ENCODE peak calls at places on chromosomes 2 and 18, in nine cellular contexts. W is H9; K is AG04450; B is heart left ventricle; X is MM.1S; U is uterus; Z is CD8-positive, alpha-beta T cell; J is HepG2; T is upper lobe of right lung. P is an unnamed sample.

GRCh38 chr2:176534798-176535479 is 265.7 kb downstream of the MTX2 start:
- DNase-seq in W (no peak), K (no peak), B (no peak), X (no peak), U (no peak), Z (no peak), J (no peak), T (no peak), P (no peak)

GRCh38 chr18:2050016-2050415 is 521.3 kb downstream of the METTL4 start:
- DNase-seq in W (no peak), K (no peak), B (no peak), X (no peak), U (no peak), Z (no peak), J (no peak), T (no peak), P (no peak)

GRCh38 chr18:10591891-10592290 is 66.1 kb downstream of the NAPG start:
- DNase-seq in W (no peak), K (no peak), B (no peak), X (no peak), U (no peak), Z (no peak), J (no peak), T (no peak), P (no peak)

GRCh38 chr2:119248311-119248710 is 24.7 kb downstream of the STEAP3 start:
- DNase-seq in W (no peak), K (peak; percentile 60), B (no peak), X (no peak), U (no peak), Z (no peak), J (no peak), T (peak; percentile 62), P (peak; percentile 32)

GRCh38 chr2:189157431-189157830 is 22.1 kb downstream of the COL5A2 start:
- DNase-seq in W (no peak), K (no peak), B (no peak), X (no peak), U (no peak), Z (no peak), J (no peak), T (no peak), P (no peak)

GRCh38 chr2:6626406-6627012 is 239.2 kb downstream of the CMPK2 start:
- DNase-seq in W (no peak), K (peak; percentile 20), B (no peak), X (no peak), U (no peak), Z (no peak), J (no peak), T (no peak), P (no peak)

GRCh38 chr2:109348645-109349554 is 219.9 kb downstream of the SH3RF3 start:
- DNase-seq in W (no peak), K (no peak), B (no peak), X (peak; percentile 81), U (no peak), Z (peak; percentile 59), J (no peak), T (no peak), P (no peak)

GRCh38 chr2:10868465-10869314 is 43.0 kb upstream of the KCNF1 start:
- DNase-seq in W (no peak), K (peak; percentile 8), B (peak; percentile 67), X (no peak), U (no peak), Z (no peak), J (no peak), T (no peak), P (no peak)

GRCh38 chr2:236180501-236180816 is 12.3 kb upstream of the GBX2 start:
- DNase-seq in W (no peak), K (no peak), B (no peak), X (no peak), U (no peak), Z (no peak), J (no peak), T (no peak), P (no peak)

GRCh38 chr2:236179653-236180500 is 11.7 kb upstream of the GBX2 start:
- DNase-seq in W (no peak), K (no peak), B (no peak), X (no peak), U (no peak), Z (no peak), J (no peak), T (peak; percentile 47), P (no peak)

GRCh38 chr2:236177967-236178909 is 10.1 kb upstream of the GBX2 start:
- DNase-seq in W (peak; percentile 85), K (no peak), B (peak; percentile 45), X (peak; percentile 8), U (no peak), Z (peak; percentile 18), J (peak; percentile 54), T (peak; percentile 78), P (peak; percentile 45)

GRCh38 chr2:236178921-236179652 is 10.9 kb upstream of the GBX2 start:
- DNase-seq in W (peak; percentile 57), K (no peak), B (no peak), X (no peak), U (no peak), Z (no peak), J (no peak), T (no peak), P (no peak)

DNA sequence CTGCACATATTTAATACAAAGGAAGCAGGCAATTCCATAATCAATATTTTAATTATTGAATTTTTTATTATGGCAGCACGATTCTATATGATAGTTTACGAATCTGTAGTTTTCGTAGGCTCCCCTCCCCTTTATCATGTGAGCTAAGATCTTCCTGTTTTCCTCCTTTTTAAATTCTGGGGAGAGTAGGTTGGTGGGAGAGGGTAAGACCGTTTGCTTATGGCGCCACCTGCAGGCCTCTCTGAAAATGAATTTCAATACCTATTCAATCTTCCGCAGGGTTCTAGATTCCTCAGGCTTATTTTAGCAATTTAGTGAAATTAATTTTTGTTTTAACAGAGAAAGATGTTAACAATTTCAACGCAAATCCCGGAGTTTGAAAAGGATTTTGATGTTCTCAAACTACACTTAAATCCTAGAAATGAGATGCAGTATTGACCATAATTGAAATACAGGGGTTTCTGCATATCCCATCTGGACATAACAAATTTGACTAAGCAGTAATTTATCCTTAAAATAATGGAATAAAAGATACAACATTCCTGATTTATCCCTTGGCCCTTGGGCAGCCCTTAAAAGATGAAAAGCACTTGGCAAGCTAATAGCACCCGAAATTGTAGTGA is 12.8 kb upstream of the GBX2 start:
- DNase-seq in W (peak; percentile 63), K (peak; percentile 33), B (no peak), X (peak; percentile 32), U (no peak), Z (peak; percentile 24), J (peak; percentile 60), T (no peak), P (peak; percentile 67)
- H3K27me3 ChIP-seq in W (peaks cover 2% of the 10 kb centered on the region), K (peaks cover 22% of the 10 kb centered on the region), B (peaks cover 62% of the 10 kb centered on the region), X (peaks cover under 1% of the 10 kb centered on the region), U (peaks cover 20% of the 10 kb centered on the region), Z (peaks cover 18% of the 10 kb centered on the region), J (no peaks in the 10 kb centered on the region), T (peaks cover 77% of the 10 kb centered on the region), P (no peaks in the 10 kb centered on the region)

GRCh38 chr18:65436430-65436829 is 314.4 kb upstream of the CDH7 start:
- DNase-seq in W (peak; percentile 64), K (no peak), B (no peak), X (no peak), U (no peak), Z (no peak), J (peak; percentile 1), T (no peak), P (no peak)

GRCh38 chr18:65435529-65435928 is 315.3 kb upstream of the CDH7 start:
- DNase-seq in W (no peak), K (no peak), B (no peak), X (no peak), U (no peak), Z (no peak), J (no peak), T (no peak), P (no peak)

DNA sequence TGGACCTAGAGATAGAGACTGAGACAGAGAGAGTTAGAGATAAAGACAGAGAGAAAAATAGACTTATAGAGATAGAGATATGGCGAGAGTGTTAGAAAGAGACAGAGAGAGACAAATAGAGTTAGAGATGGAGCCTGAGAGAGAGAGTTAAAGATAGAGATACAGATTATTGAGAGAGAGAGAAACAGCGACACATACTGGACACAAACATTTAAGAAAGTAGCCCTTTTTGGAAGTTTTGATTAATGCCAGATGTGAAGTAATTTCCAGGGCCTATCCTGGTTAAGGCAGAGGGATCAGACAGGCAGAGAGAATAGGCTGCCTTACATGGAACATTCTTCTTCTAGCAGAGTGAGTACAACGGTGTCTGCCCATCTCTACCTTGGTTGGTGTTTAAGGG is 311.6 kb upstream of the CDH7 start:
- DNase-seq in W (no peak), K (no peak), B (no peak), X (no peak), U (no peak), Z (no peak), J (no peak), T (no peak), P (no peak)
- TF ChIP-seq CTCF in W (peak; percentile 52), K (no peak), B (no peak), X (peak; percentile 31), U (no peak), Z (no peak), J (peak; percentile 11), T (no peak), P (no peak)

GRCh38 chr18:24027156-24027555 is 12.6 kb downstream of the TTC39C start:
- DNase-seq in W (no peak), K (peak; percentile 75), B (peak; percentile 52), X (no peak), U (peak; percentile 82), Z (no peak), J (no peak), T (no peak), P (peak; percentile 52)

GRCh38 chr18:24033644-24034412 is 19.3 kb downstream of the TTC39C start:
- DNase-seq in W (no peak), K (no peak), B (no peak), X (no peak), U (no peak), Z (no peak), J (peak; percentile 65), T (no peak), P (no peak)

GRCh38 chr18:24026457-24026856 is 11.9 kb downstream of the TTC39C start:
- DNase-seq in W (no peak), K (no peak), B (no peak), X (no peak), U (no peak), Z (no peak), J (no peak), T (no peak), P (no peak)

GRCh38 chr18:24031916-24032315 is 17.4 kb downstream of the TTC39C start:
- DNase-seq in W (no peak), K (no peak), B (no peak), X (no peak), U (no peak), Z (no peak), J (no peak), T (no peak), P (no peak)

DNA sequence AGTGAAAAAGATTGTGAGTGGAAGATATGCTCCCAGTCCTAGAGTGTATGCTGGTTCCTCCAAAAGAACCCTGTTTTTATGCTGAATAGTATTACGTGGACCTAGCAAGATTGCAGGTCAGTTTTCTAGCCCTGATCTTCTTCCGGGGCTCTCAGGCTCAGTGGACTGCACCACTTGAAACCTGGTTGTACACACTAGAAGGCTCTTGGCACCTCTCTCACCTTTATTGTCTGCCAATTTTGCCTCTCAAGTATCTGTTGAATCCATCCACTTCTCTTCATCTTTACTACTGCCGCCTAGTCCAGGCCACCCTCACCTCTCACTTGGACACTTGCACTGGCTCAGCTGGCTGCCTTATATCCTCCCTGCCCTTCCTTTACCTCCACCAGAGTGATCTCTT is 16.8 kb downstream of the TTC39C start:
- DNase-seq in W (no peak), K (no peak), B (no peak), X (no peak), U (no peak), Z (no peak), J (no peak), T (no peak), P (no peak)
- H3K27ac ChIP-seq in W (no peak overlapping the region), K (no peak overlapping the region), B (no peak overlapping the region), X (no peak overlapping the region), U (no peak overlapping the region), Z (no peak overlapping the region), J (no peak overlapping the region), T (no peak overlapping the region), P (no peak overlapping the region)

GRCh38 chr2:108243566-108243965 is 3.8 kb downstream of the SULT1C3 start:
- DNase-seq in W (no peak), K (no peak), B (no peak), X (no peak), U (no peak), Z (no peak), J (no peak), T (no peak), P (no peak)

GRCh38 chr2:108244667-108245414 is 5.1 kb downstream of the SULT1C3 start:
- DNase-seq in W (no peak), K (no peak), B (no peak), X (no peak), U (no peak), Z (no peak), J (no peak), T (no peak), P (no peak)

GRCh38 chr2:108239786-108240185 is at the start of gene SULT1C3:
- DNase-seq in W (no peak), K (no peak), B (no peak), X (no peak), U (no peak), Z (no peak), J (no peak), T (no peak), P (no peak)

GRCh38 chr2:108236676-108237335 is 3.0 kb upstream of the SULT1C3 start:
- DNase-seq in W (no peak), K (no peak), B (no peak), X (no peak), U (no peak), Z (no peak), J (no peak), T (no peak), P (no peak)

GRCh38 chr2:108240966-108241365 is 1.2 kb downstream of the SULT1C3 start:
- DNase-seq in W (no peak), K (no peak), B (no peak), X (no peak), U (no peak), Z (no peak), J (no peak), T (no peak), P (no peak)
- H3K27me3 ChIP-seq in W (no peaks in the 10 kb centered on the region), K (no peaks in the 10 kb centered on the region), B (no peaks in the 10 kb centered on the region), X (no peaks in the 10 kb centered on the region), U (no peaks in the 10 kb centered on the region), Z (no peaks in the 10 kb centered on the region), J (no peaks in the 10 kb centered on the region), T (no peaks in the 10 kb centered on the region), P (no peaks in the 10 kb centered on the region)